ENCODE peak calls at places on chromosomes 7 and 10, in six cellular contexts. F is LoVo, K is globus pallidus, L is ecto neural progenitor cell, W is left ventricle myocardium inferior, X is hypothalamus. G is an unnamed sample.

GRCh38 chr10:117346574-117346973 is 28.7 kb downstream of the PDZD8 start:
- DNase-seq in W (no peak), L (no peak), X (no peak), K (no peak), F (no peak), G (no peak)

GRCh38 chr10:13984647-13985155 is 346.0 kb downstream of the FRMD4A start:
- DNase-seq in L (no peak), X (peak), F (no peak), K (no peak), W (no peak), G (no peak)

GRCh38 chr10:44462338-44462914 is 77.5 kb upstream of the CXCL12 start:
- DNase-seq in L (no peak), K (no peak), F (no peak), X (no peak), W (no peak), G (no peak)

GRCh38 chr10:58137813-58138212 is 129.9 kb downstream of the IPMK start:
- DNase-seq in X (peak), F (peak), K (peak), W (no peak), L (no peak), G (no peak)

GRCh38 chr10:84149854-84150253 is 10.5 kb downstream of the GHITM start:
- DNase-seq in W (no peak), L (no peak), X (no peak), F (no peak), K (no peak), G (no peak)

GRCh38 chr7:22675917-22676343 is 51.1 kb upstream of the IL6 start:
- DNase-seq in F (no peak), W (no peak), L (no peak), X (no peak), K (no peak), G (no peak)

GRCh38 chr10:96313348-96313747 is 9.1 kb downstream of the DNTT start:
- DNase-seq in K (no peak), F (no peak), W (no peak), L (no peak), X (no peak), G (no peak)

GRCh38 chr10:21162948-21163347 is 265.8 kb upstream of the NEBL start:
- DNase-seq in F (no peak), W (no peak), L (no peak), K (no peak), X (no peak), G (no peak)

GRCh38 chr10:59752278-59752940 is 846 bp downstream of the MRLN start:
- DNase-seq in X (no peak), F (no peak), K (no peak), L (no peak), W (no peak), G (no peak)

G was measured in psoas muscle.